ENCODE peak calls at places on chromosomes 12 and 14, in five cellular contexts. K, G, W, H and V are unnamed samples.

GRCh38 chr14:50531595-50532501 is 521 bp downstream of the MAP4K5 start:
- DNase-seq in K (peak; percentile 39), G (peak; percentile 50), W (no peak), H (peak; percentile 50), V (peak; percentile 68)

GRCh38 chr14:104141621-104142091 is 3.3 kb downstream of the KIF26A start:
- DNase-seq in K (no peak), G (no peak), W (no peak), H (no peak), V (peak; percentile 16)

GRCh38 chr12:49678711-49679110 is 28.5 kb downstream of the FMNL3 start:
- DNase-seq in K (no peak), G (no peak), W (no peak), H (no peak), V (no peak)

GRCh38 chr12:101992091-101992490 is 69.7 kb downstream of the WASHC3 start:
- DNase-seq in K (no peak), G (no peak), W (no peak), H (no peak), V (no peak)

GRCh38 chr12:48750215-48750614 is 33.7 kb upstream of the CCNT1 start:
- DNase-seq in K (no peak), G (no peak), W (peak; percentile 29), H (no peak), V (no peak)

GRCh38 chr12:65603428-65604351 is 220.6 kb upstream of the HMGA2 start:
- DNase-seq in K (no peak), G (no peak), W (peak; percentile 59), H (peak; percentile 43), V (no peak)

GRCh38 chr12:92290016-92290685 is 144.5 kb upstream of the BTG1 start:
- DNase-seq in K (no peak), G (no peak), W (no peak), H (no peak), V (no peak)

GRCh38 chr12:132451836-132452195 is 38.1 kb upstream of the FBRSL1 start:
- DNase-seq in K (no peak), G (no peak), W (no peak), H (no peak), V (no peak)

GRCh38 chr12:122062832-122063690 is 15.5 kb upstream of the MLXIP start:
- DNase-seq in K (no peak), G (no peak), W (no peak), H (peak; percentile 68), V (no peak)

GRCh38 chr12:56387152-56387551 is 24.5 kb upstream of the APOF start:
- DNase-seq in K (no peak), G (no peak), W (peak; percentile 16), H (no peak), V (no peak)

GRCh38 chr12:96195845-96196451 is 1.8 kb downstream of the ELK3 start:
- DNase-seq in K (no peak), G (no peak), W (no peak), H (no peak), V (peak; percentile 45)

DNA sequence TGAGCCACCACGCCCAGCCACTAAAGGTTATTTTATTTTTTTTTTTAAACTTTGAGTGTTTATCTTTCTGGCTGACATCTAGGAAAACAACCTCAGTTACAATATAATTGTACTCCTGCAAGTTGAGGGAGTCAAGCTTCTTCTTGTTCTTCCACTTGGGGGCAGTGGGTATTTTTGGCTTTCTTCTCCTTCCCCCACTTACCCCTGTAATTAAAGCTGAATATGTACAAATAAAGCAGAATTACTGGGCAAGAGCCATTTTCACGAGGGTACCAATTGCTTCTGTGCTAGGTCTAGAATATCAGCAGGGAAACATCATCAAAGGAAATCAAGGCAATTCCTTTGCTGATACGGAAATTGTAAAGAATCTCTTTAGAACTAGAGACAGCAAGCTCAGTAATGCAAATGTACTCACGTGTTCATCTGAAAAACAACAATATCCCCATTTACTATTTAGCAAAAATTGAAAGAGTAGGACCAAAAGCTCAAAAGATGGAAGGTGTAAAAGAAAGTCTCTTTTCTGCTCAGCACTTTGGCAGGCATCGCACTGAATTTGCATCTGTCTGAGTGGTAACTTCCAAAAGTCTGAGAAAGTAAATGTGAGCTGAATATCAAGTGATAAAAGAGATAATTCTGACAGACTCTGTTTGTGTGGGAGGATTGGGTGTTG is 72.8 kb downstream of the TAOK3 start:
- DNase-seq in K (no peak), G (no peak), W (no peak), H (no peak), V (no peak)
- TF ChIP-seq CTCF in K (no peak), G (peak; percentile 3), W (peak; percentile 15), H (no peak), V (no peak)

DNA sequence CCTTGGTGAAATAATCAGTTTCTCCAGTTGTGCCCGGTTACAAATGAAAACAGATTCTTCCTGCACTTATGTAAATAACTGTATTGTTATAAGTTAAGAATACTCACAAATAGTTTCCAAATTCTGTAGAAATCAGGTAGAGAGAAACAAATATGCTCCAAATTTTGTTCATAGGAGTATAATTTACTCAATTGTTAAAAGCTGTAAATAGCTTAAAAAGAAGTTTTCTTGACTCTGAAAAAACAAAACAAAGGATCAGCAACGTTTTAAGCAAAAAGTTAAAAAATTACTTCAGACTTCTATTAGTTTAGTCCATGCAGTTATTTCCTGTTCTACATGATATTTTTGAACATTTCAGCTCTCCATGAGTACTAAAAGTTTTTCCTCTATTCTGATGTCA is 30.0 kb upstream of the SLC38A4 start:
- DNase-seq in K (no peak), G (no peak), W (no peak), H (no peak), V (no peak)
- TF ChIP-seq CTCF in K (no peak), G (no peak), W (no peak), H (no peak), V (no peak)

GRCh38 chr14:59566281-59566680 is 10.3 kb downstream of the CCDC175 start:
- DNase-seq in K (no peak), G (no peak), W (no peak), H (no peak), V (no peak)

GRCh38 chr14:59566725-59567124 is 9.9 kb downstream of the CCDC175 start:
- DNase-seq in K (no peak), G (no peak), W (no peak), H (no peak), V (no peak)

GRCh38 chr14:59565112-59565511 is 11.5 kb downstream of the CCDC175 start:
- DNase-seq in K (no peak), G (no peak), W (no peak), H (no peak), V (no peak)

GRCh38 chr14:59564356-59564755 is 12.3 kb downstream of the CCDC175 start:
- DNase-seq in K (no peak), G (no peak), W (no peak), H (no peak), V (no peak)

DNA sequence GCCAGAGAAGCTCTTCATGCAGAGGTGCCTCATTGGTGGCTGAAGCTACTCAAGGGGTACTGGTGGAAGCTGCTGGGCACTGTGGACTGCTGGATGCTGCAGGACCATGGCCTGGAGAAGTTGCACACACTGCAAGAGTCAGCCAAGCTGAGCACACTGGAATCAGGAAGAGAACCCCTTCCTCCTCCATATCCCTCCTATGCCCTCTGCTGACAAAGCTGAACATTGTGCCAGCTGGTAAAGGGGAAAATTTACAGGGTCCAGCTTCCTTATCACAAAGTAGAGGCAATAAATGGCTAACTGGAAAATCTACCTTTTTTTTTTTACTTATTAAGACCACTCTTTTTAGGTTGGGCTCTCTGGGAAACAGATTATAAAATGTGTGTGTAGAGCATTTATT is 6.5 kb downstream of the CCDC175 start:
- DNase-seq in K (no peak), G (no peak), W (no peak), H (no peak), V (no peak)
- TF ChIP-seq CTCF in K (no peak), G (peak; percentile 42), W (peak; percentile 32), H (no peak), V (no peak)

DNA sequence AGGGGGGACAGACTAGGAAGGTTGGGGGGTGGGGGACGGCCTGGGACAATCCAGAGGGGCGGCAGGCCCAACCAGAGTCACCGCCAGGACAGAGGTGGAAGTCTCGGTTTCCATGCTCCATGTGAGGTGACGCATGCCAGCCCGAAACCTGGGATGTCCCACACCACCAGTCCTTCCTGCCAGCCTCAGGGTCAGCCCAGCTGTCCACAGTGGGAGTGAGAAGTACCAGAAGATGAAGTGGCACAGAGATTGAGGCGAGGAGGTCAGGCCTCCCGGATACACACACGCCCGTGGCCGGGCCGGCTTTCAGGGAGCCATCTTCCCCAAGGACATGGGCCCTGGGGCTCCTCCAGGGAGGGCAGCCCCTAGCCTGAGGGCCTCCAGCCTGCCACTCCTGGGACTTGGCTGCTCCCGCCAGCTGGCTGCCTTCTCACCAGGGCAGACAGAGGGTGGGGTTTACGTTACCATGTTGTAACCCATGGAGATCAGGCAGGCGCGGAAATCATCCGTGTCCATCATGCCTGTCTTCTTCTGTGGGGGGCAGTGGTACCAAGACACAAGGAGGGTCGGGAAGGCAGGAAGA is 85.2 kb upstream of the ZFP36L1 start:
- DNase-seq in K (no peak), G (no peak), W (no peak), H (no peak), V (no peak)
- TF ChIP-seq CTCF in K (no peak), G (no peak), W (no peak), H (no peak), V (no peak)

DNA sequence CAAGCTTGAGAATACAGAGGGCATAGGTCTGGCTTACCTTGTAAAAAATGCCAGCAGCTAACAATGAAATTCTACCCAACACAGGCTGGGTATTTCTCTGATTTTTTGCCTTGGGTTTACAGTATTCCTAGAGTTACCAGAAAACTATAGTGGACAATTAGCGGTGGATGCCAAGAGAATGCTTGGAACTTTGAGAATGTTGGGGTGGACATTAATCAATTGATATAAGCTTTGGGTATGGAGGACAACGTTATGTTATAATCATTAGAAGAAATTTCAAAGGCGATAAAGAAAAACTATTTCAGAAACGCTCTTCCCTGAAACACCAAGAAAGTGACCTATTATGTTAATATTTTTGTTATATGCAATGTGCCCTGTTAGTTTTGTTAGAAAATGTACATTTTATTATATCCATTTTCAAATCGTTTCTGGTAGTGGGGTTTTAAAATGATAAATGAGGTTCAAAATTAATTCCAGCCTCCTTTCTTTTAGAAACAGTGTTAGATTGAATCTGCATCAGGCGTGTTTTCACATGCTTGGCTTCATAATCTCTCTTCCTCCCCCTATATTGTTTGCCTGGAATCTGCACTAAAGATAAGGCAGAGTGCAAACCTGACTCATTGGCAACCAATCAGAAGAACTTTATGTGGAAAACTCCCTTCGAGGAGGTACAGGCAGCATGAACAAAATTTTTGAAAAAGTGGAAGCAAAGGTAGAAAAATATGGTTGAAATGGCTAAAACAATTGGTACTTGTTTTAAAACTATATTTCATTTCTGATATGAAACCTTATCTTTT is 1.4 kb upstream of the PTPRQ start:
- DNase-seq in K (no peak), G (no peak), W (no peak), H (no peak), V (no peak)
- TF ChIP-seq CTCF in K (no peak), G (no peak), W (no peak), H (no peak), V (no peak)

DNA sequence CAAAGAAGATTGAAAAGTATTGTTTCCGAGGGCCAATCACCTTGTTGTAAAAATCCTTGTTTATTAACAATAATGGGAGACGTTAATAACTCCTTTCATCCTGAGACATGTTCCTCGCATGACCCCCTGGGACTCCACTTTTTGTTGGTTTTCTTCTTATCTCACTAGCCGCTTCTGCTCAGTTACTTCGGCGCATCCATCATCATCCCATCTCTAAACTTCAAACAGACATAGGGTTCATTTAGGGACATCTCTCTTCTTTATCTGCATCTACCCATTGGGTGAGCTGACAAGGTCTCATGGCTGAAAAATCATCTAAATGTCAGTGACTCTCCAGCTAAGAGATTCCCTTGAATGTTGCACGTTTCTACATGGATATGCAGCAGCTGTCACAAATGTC is 252.2 kb downstream of the ANO2 start:
- DNase-seq in K (no peak), G (no peak), W (no peak), H (no peak), V (no peak)
- TF ChIP-seq CTCF in K (no peak), G (no peak), W (no peak), H (no peak), V (no peak)